ENCODE peak calls at places on chromosomes 13 and 19, in nine cellular contexts. T is iris pigment epithelial cell; U is WTC11; L is activated naive CD4-positive, alpha-beta T cell; O is H9; D is activated CD4-positive, alpha-beta T cell treated with anti-CD3 and anti-CD28 coated beads, Interleukin-2, amount 10 ng/mL, durations not matched to agents 7 days and 5 days; P is PC-9; G is IMR-90; V is GM04503. I is an unnamed sample.

GRCh38 chr13:35285677-35286076 is 190.8 kb downstream of the MAB21L1 start:
- DNase-seq in T (no peak), U (no peak), L (no peak), O (no peak), D (no peak), P (no peak), G (no peak), V (no peak), I (no peak)

GRCh38 chr19:53878786-53879144 is 3.2 kb upstream of the PRKCG start:
- DNase-seq in T (no peak), U (no peak), L (no peak), O (no peak), D (no peak), P (no peak), G (no peak), V (no peak), I (no peak)

GRCh38 chr19:29275266-29275665 is 62.3 kb upstream of the UQCRFS1 start:
- DNase-seq in T (no peak), U (no peak), L (no peak), O (no peak), D (no peak), P (no peak), G (no peak), V (no peak), I (no peak)

GRCh38 chr13:109730832-109731335 is 55.5 kb downstream of the IRS2 start:
- DNase-seq in T (no peak), U (no peak), L (no peak), O (no peak), D (no peak), P (no peak), G (no peak), V (no peak), I (peak)

GRCh38 chr13:96673825-96674224 is 320.5 kb downstream of the OXGR1 start:
- DNase-seq in T (no peak), U (no peak), L (no peak), O (no peak), D (no peak), P (no peak), G (no peak), V (no peak), I (no peak)

GRCh38 chr19:40599331-40600085 is 1.7 kb upstream of the LTBP4 start:
- DNase-seq in T (no peak), U (no peak), L (no peak), O (peak), D (peak), P (no peak), G (no peak), V (no peak), I (no peak)

GRCh38 chr13:59356607-59357006 is 807.1 kb downstream of the DIAPH3 start:
- DNase-seq in T (peak), U (no peak), L (no peak), O (no peak), D (no peak), P (no peak), G (peak), V (no peak), I (peak)

GRCh38 chr19:7917292-7918061 is 2.7 kb upstream of the SNAPC2 start:
- DNase-seq in T (peak), U (peak), L (peak), O (peak), D (peak), P (peak), G (peak), V (no peak), I (peak)

GRCh38 chr19:2221250-2221831 is 14.8 kb downstream of the PLEKHJ1 start:
- DNase-seq in T (peak), U (no peak), L (no peak), O (no peak), D (no peak), P (no peak), G (peak), V (no peak), I (peak)

GRCh38 chr13:34357435-34358232 is 539.7 kb downstream of the RFC3 start:
- DNase-seq in T (peak), U (no peak), L (no peak), O (peak), D (no peak), P (peak), G (peak), V (peak), I (peak)

GRCh38 chr13:66532146-66532545 is 698.0 kb downstream of the PCDH9 start:
- DNase-seq in T (peak), U (no peak), L (no peak), O (no peak), D (no peak), P (no peak), G (peak), V (no peak), I (peak)

GRCh38 chr13:112844879-112845278 is 124.1 kb upstream of the MCF2L start:
- DNase-seq in T (no peak), U (no peak), L (no peak), O (no peak), D (no peak), P (no peak), G (no peak), V (no peak), I (no peak)

GRCh38 chr13:113078895-113079720 is 26.5 kb upstream of the F7 start:
- DNase-seq in T (no peak), U (no peak), L (no peak), O (no peak), D (no peak), P (no peak), G (no peak), V (no peak), I (no peak)

GRCh38 chr13:60931858-60932546 is 483.6 kb downstream of the PCDH20 start:
- DNase-seq in T (no peak), U (no peak), L (no peak), O (no peak), D (no peak), P (no peak), G (no peak), V (no peak), I (no peak)

GRCh38 chr19:55667511-55667910 is 7.5 kb upstream of the EPN1 start:
- DNase-seq in T (no peak), U (no peak), L (no peak), O (no peak), D (no peak), P (no peak), G (no peak), V (no peak), I (no peak)

GRCh38 chr19:45761714-45762113 is 7.3 kb downstream of the SIX5 start:
- DNase-seq in T (no peak), U (no peak), L (no peak), O (no peak), D (no peak), P (no peak), G (no peak), V (no peak), I (no peak)

GRCh38 chr19:55116232-55117062 is 990 bp downstream of the PPP1R12C start:
- DNase-seq in T (peak), U (no peak), L (peak), O (no peak), D (peak), P (peak), G (peak), V (peak), I (peak)

I was measured in fibroblast of villous mesenchyme.